ENCODE peak calls at places on chromosomes 12 and 14, in four cellular contexts. F, U, K and V are unnamed samples.

GRCh38 chr12:77924703-77925102 is 94.0 kb downstream of the NAV3 start:
- DNase-seq in F (no peak), U (peak), K (no peak), V (no peak)

GRCh38 chr14:37598085-37598972 is 2.9 kb downstream of the TTC6 start:
- DNase-seq in F (no peak), U (no peak), K (no peak), V (no peak)

GRCh38 chr12:8449293-8449944 is 6.3 kb upstream of the CLEC6A start:
- DNase-seq in F (no peak), U (no peak), K (no peak), V (no peak)

GRCh38 chr14:58270628-58271027 is 26.0 kb downstream of the PSMA3 start:
- DNase-seq in F (no peak), U (peak), K (no peak), V (peak)

GRCh38 chr14:89417469-89418225 is 614 bp upstream of the FOXN3 start:
- DNase-seq in F (peak), U (peak), K (peak), V (peak)

GRCh38 chr12:101086490-101086889 is 123.5 kb downstream of the SLC5A8 start:
- DNase-seq in F (no peak), U (peak), K (peak), V (peak)

GRCh38 chr14:92951912-92952471 is 29.0 kb downstream of the CHGA start:
- DNase-seq in F (peak), U (peak), K (peak), V (peak)

GRCh38 chr14:63492391-63492790 is 50.8 kb downstream of the PPP2R5E start:
- DNase-seq in F (no peak), U (peak), K (no peak), V (no peak)

GRCh38 chr12:22856120-22856699 is 231.2 kb downstream of the ETNK1 start:
- DNase-seq in F (no peak), U (peak), K (no peak), V (peak)

DNA sequence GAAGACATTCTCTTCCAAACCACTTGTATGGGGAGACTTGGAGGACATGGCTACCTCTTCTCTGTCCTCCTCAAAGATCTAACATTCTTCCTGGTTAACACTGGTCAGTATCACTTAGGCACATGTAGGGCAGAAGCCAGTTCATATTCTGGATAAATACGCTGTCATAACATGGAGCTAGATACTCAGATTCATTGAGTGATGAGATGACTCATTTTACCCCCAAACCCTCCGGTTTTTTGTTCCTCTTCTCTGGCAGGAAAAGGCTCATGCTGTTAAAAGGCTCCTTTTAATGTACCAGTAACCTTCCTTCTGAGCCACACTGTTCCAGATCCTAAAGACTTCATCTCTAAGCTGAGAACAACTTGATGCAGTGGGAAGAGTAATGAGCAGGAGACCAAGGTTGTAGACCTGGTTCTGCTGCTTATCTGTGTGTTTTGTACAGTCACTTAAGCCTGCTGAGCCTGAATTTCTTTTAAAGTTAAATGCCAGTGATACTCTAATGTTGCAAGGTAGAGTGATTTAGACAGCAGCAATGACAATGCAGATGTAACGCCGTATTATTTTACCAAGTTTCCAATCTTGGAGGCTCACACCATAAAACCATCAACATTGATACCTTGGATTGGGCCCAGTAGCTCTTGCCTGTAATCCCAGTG is 57.3 kb upstream of the ELK3 start:
- DNase-seq in F (no peak), U (peak), K (no peak), V (no peak)
- TF ChIP-seq CTCF in F (no peak), U (no peak), K (no peak), V (no peak)

DNA sequence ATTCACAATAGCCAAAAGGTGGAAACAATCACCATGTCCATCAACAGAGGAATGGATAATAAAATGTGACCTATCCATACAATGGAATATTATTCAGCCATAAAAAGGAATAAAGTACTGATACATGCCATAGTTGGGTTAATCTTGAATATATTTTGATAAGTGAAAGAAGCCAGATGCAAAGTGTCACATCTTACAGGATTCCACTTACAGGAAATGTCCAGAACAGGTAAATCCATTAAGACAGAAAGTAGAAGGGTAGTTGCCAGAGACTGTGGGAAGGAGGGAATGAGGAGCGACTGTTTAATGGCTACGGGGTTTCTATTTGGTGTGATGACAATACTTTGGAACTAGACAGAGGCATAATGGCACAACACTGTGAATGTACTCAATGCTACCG is 171.6 kb downstream of the KSR2 start:
- DNase-seq in F (no peak), U (no peak), K (no peak), V (no peak)
- TF ChIP-seq CTCF in F (no peak), U (no peak), K (no peak), V (no peak)

DNA sequence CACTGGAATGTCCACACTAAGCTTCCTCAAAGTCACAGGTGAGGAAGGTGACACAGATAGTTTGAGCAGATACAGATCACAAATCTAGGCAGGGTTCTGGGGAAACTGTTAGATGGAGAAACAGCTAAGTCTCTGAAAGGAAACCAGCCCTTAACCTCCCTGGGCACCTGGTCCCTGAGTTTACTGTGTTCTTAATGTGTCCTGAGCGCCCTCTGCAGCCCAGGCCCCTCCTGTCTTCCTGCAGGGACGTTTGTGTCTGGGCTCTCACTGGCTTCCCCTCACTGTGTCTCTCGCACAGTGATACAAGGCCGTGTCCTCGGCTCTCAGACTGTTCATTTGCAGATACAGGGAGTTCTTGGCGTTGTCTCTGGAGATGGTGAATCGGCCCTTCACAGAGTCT is 684.3 kb downstream of the TMEM121 start:
- DNase-seq in F (no peak), U (no peak), K (no peak), V (peak)
- TF ChIP-seq CTCF in F (no peak), U (no peak), K (no peak), V (no peak)

GRCh38 chr12:47817272-47818006 is 2.3 kb downstream of the HDAC7 start:
- DNase-seq in F (no peak), U (no peak), K (no peak), V (no peak)
- TF ChIP-seq CTCF in F (peak), U (peak), K (no peak), V (no peak)

DNA sequence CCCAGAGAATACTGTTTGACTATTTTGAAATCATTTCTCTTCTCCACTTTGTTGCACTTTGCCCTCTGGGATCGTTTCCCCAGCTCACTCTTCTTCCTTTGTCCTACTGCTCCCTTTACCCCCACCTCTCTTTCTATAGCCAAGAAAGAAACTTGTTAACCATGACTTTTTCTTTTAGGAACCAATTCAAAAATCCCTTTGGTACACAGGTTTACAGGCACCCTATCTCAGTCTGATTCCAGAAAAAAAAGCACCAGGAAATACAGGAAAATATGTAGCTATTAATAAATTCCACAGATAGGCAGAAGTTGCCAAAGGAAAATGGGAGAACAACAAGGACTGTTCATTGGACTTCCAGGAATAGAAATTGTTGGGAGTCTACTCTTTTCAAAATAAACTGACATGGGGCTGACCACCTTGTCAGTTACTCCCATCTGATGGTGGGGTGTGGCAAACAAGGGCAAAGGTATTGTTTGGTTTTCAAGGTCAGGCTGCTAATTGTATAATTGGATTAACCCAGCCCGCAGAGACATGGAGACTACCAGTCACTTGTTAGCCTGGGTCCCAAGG is 82.4 kb downstream of the CRADD start:
- DNase-seq in F (no peak), U (no peak), K (no peak), V (no peak)
- TF ChIP-seq CTCF in F (no peak), U (no peak), K (no peak), V (no peak)

DNA sequence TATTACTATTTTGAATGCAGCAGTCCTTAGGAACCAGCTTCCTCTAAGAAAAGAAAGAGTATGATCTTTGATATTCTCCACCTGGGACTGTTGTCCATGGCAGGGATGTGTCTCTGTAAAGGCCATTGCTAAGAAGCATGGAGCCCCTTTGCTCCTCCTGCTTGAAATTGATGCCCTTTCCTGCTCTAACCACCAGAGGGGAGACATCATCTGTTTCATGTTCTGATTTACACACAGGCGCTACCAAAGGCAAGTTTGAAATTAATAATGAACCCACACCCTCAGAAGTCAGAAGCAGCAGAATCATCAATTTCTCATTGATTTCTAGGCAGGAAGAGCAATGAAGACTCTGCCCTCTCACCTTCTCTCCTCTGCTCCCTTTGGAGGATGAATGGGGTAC is 253.8 kb downstream of the RMST start:
- DNase-seq in F (no peak), U (peak), K (no peak), V (peak)
- TF ChIP-seq CTCF in F (peak), U (peak), K (peak), V (peak)

GRCh38 chr12:52752516-52752915 is 24.6 kb downstream of the KRT76 start:
- DNase-seq in F (no peak), U (no peak), K (no peak), V (no peak)

GRCh38 chr12:52748578-52748977 is 28.6 kb downstream of the KRT76 start:
- DNase-seq in F (no peak), U (no peak), K (no peak), V (no peak)

GRCh38 chr12:52753283-52753682 is 23.9 kb downstream of the KRT76 start:
- DNase-seq in F (no peak), U (no peak), K (no peak), V (no peak)

GRCh38 chr12:52751795-52752194 is 25.4 kb downstream of the KRT76 start:
- DNase-seq in F (no peak), U (no peak), K (no peak), V (no peak)

GRCh38 chr12:52749827-52750226 is 27.3 kb downstream of the KRT76 start:
- DNase-seq in F (no peak), U (no peak), K (no peak), V (no peak)
- TF ChIP-seq CTCF in F (no peak), U (no peak), K (no peak), V (no peak)